ENCODE peak calls at places on chromosomes 11 and 22, in ten cellular contexts. One of them, this sample, is unnamed.

GRCh38 chr22:20962491-20962945 is 4.5 kb upstream of the AIFM3 start:
- DNase-seq in GM04504: no peak
- DNase-seq in Peyer's patch: no peak
- DNase-seq in HS-5: no peak
- DNase-seq in T follicular helper cell: no peak
- DNase-seq in H4: no peak
- DNase-seq in naive thymus-derived CD4-positive, alpha-beta T cell: no peak
- DNase-seq in NCI-H187: no peak
- DNase-seq in prostate gland: no peak
- DNase-seq in amygdala: no peak
- DNase-seq in this sample: no peak

GRCh38 chr11:12706531-12707499 is 32.6 kb downstream of the TEAD1 start:
- DNase-seq in T follicular helper cell: no peak
- DNase-seq in GM04504: no peak
- DNase-seq in NCI-H187: peak; percentile 72
- DNase-seq in prostate gland: no peak
- DNase-seq in amygdala: no peak
- DNase-seq in naive thymus-derived CD4-positive, alpha-beta T cell: no peak
- DNase-seq in HS-5: no peak
- DNase-seq in H4: no peak
- DNase-seq in Peyer's patch: no peak
- DNase-seq in this sample: no peak

GRCh38 chr11:6660712-6661111 is 5.1 kb upstream of the DCHS1 start:
- DNase-seq in naive thymus-derived CD4-positive, alpha-beta T cell: no peak
- DNase-seq in GM04504: no peak
- DNase-seq in T follicular helper cell: no peak
- DNase-seq in NCI-H187: no peak
- DNase-seq in H4: no peak
- DNase-seq in amygdala: no peak
- DNase-seq in prostate gland: no peak
- DNase-seq in HS-5: no peak
- DNase-seq in Peyer's patch: no peak
- DNase-seq in this sample: no peak

GRCh38 chr11:43950323-43950855 is 8.0 kb downstream of the C11orf96 start:
- DNase-seq in GM04504: no peak
- DNase-seq in HS-5: no peak
- DNase-seq in T follicular helper cell: no peak
- DNase-seq in amygdala: no peak
- DNase-seq in H4: no peak
- DNase-seq in NCI-H187: no peak
- DNase-seq in naive thymus-derived CD4-positive, alpha-beta T cell: no peak
- DNase-seq in Peyer's patch: no peak
- DNase-seq in prostate gland: no peak
- DNase-seq in this sample: no peak

GRCh38 chr22:23481369-23481768 is 98.7 kb downstream of the IGLL1 start:
- DNase-seq in NCI-H187: no peak
- DNase-seq in GM04504: no peak
- DNase-seq in HS-5: no peak
- DNase-seq in prostate gland: no peak
- DNase-seq in T follicular helper cell: no peak
- DNase-seq in Peyer's patch: no peak
- DNase-seq in naive thymus-derived CD4-positive, alpha-beta T cell: no peak
- DNase-seq in amygdala: no peak
- DNase-seq in H4: no peak
- DNase-seq in this sample: no peak

GRCh38 chr11:6606471-6607189 is 3.1 kb downstream of the ILK start:
- DNase-seq in HS-5: peak; percentile 84
- DNase-seq in GM04504: peak; percentile 82
- DNase-seq in amygdala: peak; percentile 32
- DNase-seq in T follicular helper cell: no peak
- DNase-seq in naive thymus-derived CD4-positive, alpha-beta T cell: no peak
- DNase-seq in Peyer's patch: peak; percentile 83
- DNase-seq in NCI-H187: no peak
- DNase-seq in H4: peak; percentile 97
- DNase-seq in prostate gland: peak; percentile 86
- DNase-seq in this sample: no peak

GRCh38 chr11:10540546-10540914 is 457 bp downstream of the RNF141 start:
- DNase-seq in H4: peak; percentile 15
- DNase-seq in prostate gland: peak; percentile 55
- DNase-seq in GM04504: no peak
- DNase-seq in NCI-H187: no peak
- DNase-seq in amygdala: no peak
- DNase-seq in HS-5: no peak
- DNase-seq in T follicular helper cell: no peak
- DNase-seq in naive thymus-derived CD4-positive, alpha-beta T cell: no peak
- DNase-seq in Peyer's patch: peak; percentile 50
- DNase-seq in this sample: no peak

GRCh38 chr11:33690290-33691050 is 10.2 kb downstream of the C11orf91 start:
- DNase-seq in amygdala: peak; percentile 28
- DNase-seq in H4: peak; percentile 94
- DNase-seq in T follicular helper cell: no peak
- DNase-seq in naive thymus-derived CD4-positive, alpha-beta T cell: no peak
- DNase-seq in prostate gland: no peak
- DNase-seq in GM04504: peak; percentile 95
- DNase-seq in Peyer's patch: no peak
- DNase-seq in HS-5: peak; percentile 99
- DNase-seq in NCI-H187: no peak
- DNase-seq in this sample: no peak